ENCODE peak calls at places on chromosomes 5 and 9, in ten cellular contexts. F is erythroblast, O is uterus, S is ovary, G is spleen, Y is HCT116, X is NB4, R is adrenal gland, L is stomach, D is heart left ventricle. J is an unnamed sample.

GRCh38 chr9:38362912-38363588 is 29.5 kb upstream of the ALDH1B1 start:
- DNase-seq in F (peak; percentile 56), O (peak; percentile 28), S (peak; percentile 40), G (no peak), Y (peak; percentile 63), X (peak; percentile 63), R (peak; percentile 72), L (peak; percentile 45), D (no peak), J (peak; percentile 56)

GRCh38 chr5:28544501-28544900 is 1506.1 kb upstream of the CDH9 start:
- DNase-seq in F (no peak), O (no peak), S (no peak), G (no peak), Y (no peak), X (no peak), R (no peak), L (no peak), D (no peak), J (no peak)

GRCh38 chr5:96087939-96088338 is 126.3 kb upstream of the ELL2 start:
- DNase-seq in F (no peak), O (no peak), S (no peak), G (no peak), Y (no peak), X (no peak), R (no peak), L (no peak), D (no peak), J (no peak)

GRCh38 chr5:103510851-103511553 is 51.6 kb downstream of the NUDT12 start:
- DNase-seq in F (no peak), O (no peak), S (no peak), G (no peak), Y (no peak), X (no peak), R (no peak), L (no peak), D (no peak), J (no peak)

GRCh38 chr9:13750639-13751038 is 471.1 kb upstream of the MPDZ start:
- DNase-seq in F (no peak), O (no peak), S (no peak), G (no peak), Y (no peak), X (no peak), R (no peak), L (no peak), D (no peak), J (no peak)

GRCh38 chr5:177469061-177469628 is 4.3 kb downstream of the DBN1 start:
- DNase-seq in F (no peak), O (no peak), S (no peak), G (no peak), Y (no peak), X (no peak), R (no peak), L (no peak), D (no peak), J (no peak)

GRCh38 chr5:3310551-3311340 is 284.9 kb upstream of the IRX1 start:
- DNase-seq in F (no peak), O (no peak), S (no peak), G (no peak), Y (no peak), X (no peak), R (no peak), L (no peak), D (no peak), J (peak; percentile 45)

GRCh38 chr9:136854842-136855460 is 2.8 kb downstream of the MAMDC4 start:
- DNase-seq in F (no peak), O (peak; percentile 15), S (peak; percentile 29), G (no peak), Y (no peak), X (no peak), R (peak; percentile 15), L (no peak), D (no peak), J (peak; percentile 11)

GRCh38 chr9:79134654-79135053 is 437.1 kb upstream of the TLE4 start:
- DNase-seq in F (peak; percentile 2), O (no peak), S (no peak), G (no peak), Y (peak; percentile 12), X (peak; percentile 22), R (no peak), L (no peak), D (no peak), J (no peak)

GRCh38 chr9:72092820-72093219 is 32.4 kb upstream of the C9orf57 start:
- DNase-seq in F (no peak), O (no peak), S (no peak), G (no peak), Y (no peak), X (no peak), R (no peak), L (no peak), D (no peak), J (peak; percentile 71)

GRCh38 chr5:172870807-172871431 is 36.9 kb downstream of the ERGIC1 start:
- DNase-seq in F (no peak), O (peak; percentile 36), S (peak; percentile 53), G (peak; percentile 75), Y (no peak), X (no peak), R (peak; percentile 70), L (no peak), D (peak; percentile 61), J (no peak)

GRCh38 chr9:116087751-116088194 is 65.8 kb upstream of the PAPPA start:
- DNase-seq in F (peak; percentile 4), O (no peak), S (no peak), G (no peak), Y (no peak), X (no peak), R (no peak), L (no peak), D (no peak), J (no peak)

GRCh38 chr5:180141068-180141660 is 67.8 kb downstream of the RASGEF1C start:
- DNase-seq in F (no peak), O (no peak), S (no peak), G (no peak), Y (no peak), X (no peak), R (no peak), L (no peak), D (no peak), J (no peak)

GRCh38 chr5:136749016-136749415 is 383.7 kb upstream of the TRPC7 start:
- DNase-seq in F (no peak), O (no peak), S (no peak), G (no peak), Y (no peak), X (no peak), R (no peak), L (no peak), D (no peak), J (no peak)

GRCh38 chr9:9912459-9912858 is 700.3 kb downstream of the PTPRD start:
- DNase-seq in F (no peak), O (no peak), S (no peak), G (no peak), Y (no peak), X (no peak), R (no peak), L (no peak), D (no peak), J (no peak)

GRCh38 chr5:90941002-90941720 is 382.6 kb downstream of the ADGRV1 start:
- DNase-seq in F (no peak), O (no peak), S (no peak), G (no peak), Y (no peak), X (no peak), R (no peak), L (no peak), D (no peak), J (no peak)

DNA sequence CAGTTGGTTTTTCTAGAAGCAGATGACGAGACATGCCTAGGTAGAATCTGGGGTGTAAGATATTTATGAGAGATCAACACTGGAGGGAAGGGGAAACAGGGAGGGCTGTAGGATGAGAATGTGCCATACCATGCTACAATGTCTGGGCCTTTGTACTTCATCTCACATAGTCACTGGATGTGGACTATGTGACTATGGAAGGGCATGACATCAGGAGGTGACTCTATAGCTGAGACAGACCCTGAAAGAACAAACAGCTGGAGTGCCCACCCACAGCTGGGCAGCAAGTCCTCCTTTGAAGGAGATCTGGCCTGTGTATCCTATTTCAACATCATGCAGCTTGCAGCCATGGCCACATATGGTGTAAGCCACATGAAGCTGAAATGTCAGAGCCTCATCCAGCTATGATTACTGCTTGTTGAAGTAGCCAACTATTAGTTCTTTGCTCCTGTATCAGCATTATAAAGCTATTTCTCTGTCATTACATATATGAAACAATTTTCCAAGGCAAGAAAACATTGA is 46.2 kb upstream of the KIF2A start:
- DNase-seq in F (no peak), O (no peak), S (no peak), G (no peak), Y (no peak), X (peak; percentile 5), R (no peak), L (no peak), D (no peak), J (no peak)
- TF ChIP-seq POLR2A in F (no peak), O (no peak), S (no peak), G (no peak), Y (no peak), X (no peak), R (no peak), L (no peak), D (no peak), J (no peak)

GRCh38 chr5:13278148-13278547 is 666.3 kb downstream of the DNAH5 start:
- DNase-seq in F (no peak), O (no peak), S (no peak), G (no peak), Y (no peak), X (peak; percentile 11), R (no peak), L (no peak), D (no peak), J (no peak)

DNA sequence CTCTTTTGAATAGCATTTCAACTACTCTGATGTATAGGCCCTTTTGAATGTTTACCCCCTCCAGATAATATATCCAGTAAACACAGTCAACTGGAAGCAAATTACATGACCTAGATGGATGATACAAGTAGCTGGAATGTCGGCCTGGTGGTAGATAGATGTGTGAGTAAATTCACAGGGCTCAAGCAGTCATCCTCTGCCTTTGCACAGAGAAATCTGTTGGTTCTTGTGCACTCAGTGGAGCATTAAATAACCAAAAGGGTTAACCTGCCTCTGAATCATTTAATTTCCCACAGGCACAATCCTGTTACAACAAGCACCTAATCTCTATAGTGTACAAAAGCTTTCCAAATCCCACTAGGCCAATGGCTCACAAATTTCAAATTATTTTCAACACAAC is 668.3 kb downstream of the DNAH5 start:
- DNase-seq in F (no peak), O (no peak), S (no peak), G (no peak), Y (no peak), X (no peak), R (no peak), L (no peak), D (no peak), J (no peak)
- TF ChIP-seq POLR2A in F (no peak), O (no peak), S (no peak), G (no peak), Y (no peak), X (no peak), R (no peak), L (no peak), D (no peak), J (no peak)

GRCh38 chr5:176388341-176389113 is at the start of the genes HIGD2A and NOP16:
- DNase-seq in F (peak; percentile 99), O (peak; percentile 98), S (peak; percentile 98), G (peak; percentile 95), Y (peak; percentile 98), X (peak; percentile 99), R (peak; percentile 100), L (peak; percentile 99), D (peak; percentile 99), J (peak; percentile 99)
- TF ChIP-seq POLR2A in F (peak; percentile 84), O (no peak), S (no peak), G (no peak), Y (peak; percentile 80), X (peak; percentile 83), R (peak; percentile 7), L (no peak), D (no peak), J (no peak)

GRCh38 chr9:128107971-128108783 is 19.4 kb downstream of the PTGES2 start:
- DNase-seq in F (no peak), O (no peak), S (no peak), G (peak; percentile 57), Y (no peak), X (no peak), R (no peak), L (no peak), D (peak; percentile 23), J (no peak)
- TF ChIP-seq POLR2A in F (no peak), O (no peak), S (no peak), G (no peak), Y (no peak), X (no peak), R (no peak), L (no peak), D (no peak), J (no peak)